ENCODE peak calls at places on chromosomes 11 and 22, in four cellular contexts. D, A, Q and O are unnamed samples.

GRCh38 chr11:112279901-112280267 is 19.2 kb upstream of the PLET1 start:
- DNase-seq in A (peak), D (peak), Q (no peak), O (peak)

GRCh38 chr11:19683141-19683805 is 29.4 kb upstream of the NAV2 start:
- DNase-seq in D (no peak), A (no peak), Q (no peak), O (no peak)

GRCh38 chr22:30159561-30160353 is 79.5 kb downstream of the HORMAD2 start:
- DNase-seq in A (no peak), D (peak), Q (no peak), O (peak)

GRCh38 chr11:73246303-73246702 is 25.8 kb upstream of the P2RY6 start:
- DNase-seq in Q (no peak), A (no peak), D (no peak), O (no peak)

GRCh38 chr11:35158371-35159081 is 19.6 kb downstream of the CD44 start:
- DNase-seq in A (no peak), Q (no peak), D (no peak), O (no peak)

GRCh38 chr11:12179521-12179920 is 69.1 kb downstream of the MICAL2 start:
- DNase-seq in Q (no peak), A (no peak), D (no peak), O (no peak)

GRCh38 chr11:94563848-94564442 is 3.2 kb upstream of the PIWIL4 start:
- DNase-seq in D (no peak), A (no peak), Q (no peak), O (no peak)

GRCh38 chr11:12318791-12319733 is 58.3 kb upstream of the PARVA start:
- DNase-seq in Q (no peak), D (no peak), A (no peak), O (no peak)

GRCh38 chr11:2222479-2222878 is 47.9 kb downstream of the ASCL2 start:
- DNase-seq in D (no peak), Q (no peak), A (no peak), O (no peak)

GRCh38 chr11:65403607-65404121 is 17.2 kb downstream of the FRMD8 start:
- DNase-seq in D (no peak), Q (no peak), A (no peak), O (no peak)

GRCh38 chr11:64362339-64362738 is 3.4 kb downstream of the RPS6KA4 start:
- DNase-seq in D (no peak), A (no peak), Q (no peak), O (no peak)

GRCh38 chr11:64359712-64360402 is 895 bp downstream of the RPS6KA4 start:
- DNase-seq in Q (no peak), D (no peak), A (no peak), O (no peak)

GRCh38 chr11:64358907-64359711 is at the start of gene RPS6KA4:
- DNase-seq in D (no peak), A (peak), Q (no peak), O (peak)

GRCh38 chr11:64361659-64362058 is 2.7 kb downstream of the RPS6KA4 start:
- DNase-seq in A (no peak), D (no peak), Q (no peak), O (no peak)

DNA sequence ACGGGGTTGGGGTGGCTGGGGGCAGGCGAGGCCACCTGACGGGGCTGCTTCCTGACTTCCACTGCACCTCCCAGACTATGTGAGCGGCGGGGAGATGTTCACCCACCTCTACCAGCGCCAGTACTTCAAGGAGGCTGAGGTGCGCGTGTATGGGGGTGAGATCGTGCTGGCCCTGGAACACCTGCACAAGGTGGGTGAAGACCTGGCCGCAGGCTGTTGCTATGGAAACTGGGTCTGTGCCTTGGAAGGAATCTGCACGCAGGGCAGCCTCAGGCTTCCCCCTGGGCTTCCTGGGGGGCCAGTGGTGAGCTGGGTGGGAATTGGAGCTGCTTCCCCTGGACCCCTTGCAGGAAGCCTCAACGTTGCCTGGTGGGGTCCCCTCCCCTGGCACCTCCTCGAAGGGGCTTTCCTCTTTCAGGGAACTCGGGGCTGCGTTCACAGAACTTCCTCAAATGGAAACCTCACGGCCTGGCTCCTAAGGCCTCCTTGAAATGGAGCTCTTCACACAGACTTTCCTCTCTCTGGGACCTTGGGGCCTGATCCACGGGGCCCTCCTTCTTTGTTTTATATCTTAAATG is 1.5 kb downstream of the RPS6KA4 start:
- DNase-seq in A (no peak), Q (no peak), D (no peak), O (no peak)
- TF ChIP-seq KDM1A in A (no peak), Q (no peak), D (no peak), O (no peak)

GRCh38 chr22:21700822-21701221 is 34.8 kb downstream of the YPEL1 start:
- DNase-seq in Q (no peak), D (no peak), A (no peak), O (no peak)
- TF ChIP-seq JUN in Q (no peak), D (no peak), A (no peak), O (no peak)

GRCh38 chr11:119378851-119379465 is 2.5 kb downstream of the USP2 start:
- DNase-seq in Q (no peak), D (no peak), A (peak), O (no peak)
- TF ChIP-seq KDM1A in Q (no peak), D (no peak), A (no peak), O (no peak)

DNA sequence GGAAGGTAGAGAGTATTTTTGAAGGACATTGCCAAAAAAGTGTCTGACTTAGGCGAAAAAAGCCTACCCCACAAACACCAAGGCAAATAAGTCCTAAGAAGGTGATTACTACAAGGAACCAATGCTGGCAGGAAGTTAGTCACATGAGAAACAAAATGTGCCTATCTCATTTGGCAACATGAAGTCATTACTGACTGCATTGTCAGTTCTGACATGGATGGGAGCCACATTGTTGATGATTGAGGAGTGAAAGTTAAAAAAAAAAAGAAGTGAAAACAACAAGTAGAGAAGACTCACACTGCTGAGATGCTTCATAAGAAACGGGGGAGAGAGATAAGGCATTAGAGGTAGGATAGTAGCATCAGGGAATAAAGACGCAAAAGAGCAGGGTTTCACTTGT is 141.5 kb upstream of the FAT3 start:
- DNase-seq in Q (no peak), A (no peak), D (no peak), O (no peak)
- TF ChIP-seq JUN in Q (no peak), A (no peak), D (no peak), O (no peak)